ENCODE peak calls at places on chromosome 19, in six cellular contexts. O is choroid plexus epithelial cell, P is globus pallidus, T is nephron progenitor cell, S is stomach, K is HTR-8/SVneo. I is an unnamed sample.
A peak's percentile ranks its signal among the peaks of the same experiment; 100 is the strongest.

GRCh38 chr19:14433454-14434156 is 499 bp downstream of the PKN1 start:
- DNase-seq in O (no peak), P (no peak), T (no peak), S (peak; percentile 62), K (no peak), I (no peak)

GRCh38 chr19:33194527-33194883 is 375 bp downstream of the LRP3 start:
- DNase-seq in O (no peak), P (no peak), T (peak; percentile 47), S (no peak), K (no peak), I (peak; percentile 3)

GRCh38 chr19:55080121-55080914 is 4.6 kb downstream of the EPS8L1 start:
- DNase-seq in O (peak; percentile 67), P (no peak), T (peak; percentile 80), S (peak; percentile 48), K (peak; percentile 56), I (peak; percentile 75)

GRCh38 chr19:34639491-34640085 is 37.4 kb downstream of the SCGB2B2 start:
- DNase-seq in O (peak; percentile 79), P (peak; percentile 67), T (peak; percentile 36), S (peak; percentile 60), K (peak; percentile 32), I (peak; percentile 58)

GRCh38 chr19:2087621-2088100 is 8.5 kb downstream of the MOB3A start:
- DNase-seq in O (no peak), P (no peak), T (no peak), S (no peak), K (no peak), I (no peak)

GRCh38 chr19:41589371-41589770 is 13.4 kb downstream of the CEACAM21 start:
- DNase-seq in O (no peak), P (no peak), T (no peak), S (no peak), K (no peak), I (no peak)

GRCh38 chr19:15353908-15354307 is 21.6 kb upstream of the BRD4 start:
- DNase-seq in O (no peak), P (no peak), T (no peak), S (no peak), K (no peak), I (no peak)

GRCh38 chr19:54188224-54188871 is 1.0 kb downstream of the MBOAT7 start:
- DNase-seq in O (peak; percentile 55), P (no peak), T (no peak), S (no peak), K (no peak), I (peak; percentile 65)

GRCh38 chr19:35986664-35987570 is 8.1 kb upstream of the SDHAF1 start:
- DNase-seq in O (no peak), P (no peak), T (peak; percentile 60), S (no peak), K (no peak), I (no peak)

GRCh38 chr19:2289714-2290435 is 7.9 kb upstream of the PEAK3 start:
- DNase-seq in O (no peak), P (no peak), T (peak; percentile 40), S (peak; percentile 41), K (no peak), I (no peak)

GRCh38 chr19:38708413-38709024 is 35.8 kb downstream of the CAPN12 start:
- DNase-seq in O (no peak), P (no peak), T (no peak), S (no peak), K (no peak), I (no peak)

GRCh38 chr19:47729468-47729798 is 15.9 kb upstream of the NOP53 start:
- DNase-seq in O (peak; percentile 83), P (no peak), T (no peak), S (peak; percentile 63), K (peak; percentile 92), I (peak; percentile 76)

GRCh38 chr19:49362048-49362925 is at the start of gene TEAD2:
- DNase-seq in O (peak; percentile 25), P (no peak), T (peak; percentile 86), S (peak; percentile 73), K (peak; percentile 66), I (peak; percentile 78)

GRCh38 chr19:18294467-18294864 is 13.0 kb upstream of the JUND start:
- DNase-seq in O (no peak), P (no peak), T (no peak), S (peak; percentile 66), K (no peak), I (no peak)

GRCh38 chr19:46776927-46777911 is 11.2 kb downstream of the SLC1A5 start:
- DNase-seq in O (no peak), P (no peak), T (no peak), S (no peak), K (no peak), I (no peak)